ENCODE peak calls at places on chromosomes 1 and 21, in eight cellular contexts. V is stimulated activated CD4-positive, alpha-beta T cell treated with anti-CD3 and anti-CD28 coated beads, TNF-alpha, amount 100 ng/mL, for 1 hour; C is naive thymus-derived CD8-positive, alpha-beta T cell; X is heart right ventricle; B is mucosa of descending colon; H is activated CD4-positive, alpha-beta T cell treated with anti-CD3 and anti-CD28 coated beads for 36 hours; G is iris pigment epithelial cell; M is epithelial cell of esophagus. P is an unnamed sample.

GRCh38 chr1:229229721-229230135 is 41.2 kb upstream of the RAB4A start:
- DNase-seq in G (no peak), C (no peak), X (peak; percentile 56), V (no peak), M (no peak), B (no peak), H (no peak), P (no peak)

GRCh38 chr21:29152936-29153335 is 22.5 kb downstream of the MAP3K7CL start:
- DNase-seq in M (peak; percentile 65), X (no peak), C (no peak), B (no peak), H (no peak), V (no peak), G (peak; percentile 41), P (no peak)

GRCh38 chr1:204573563-204573925 is 57.3 kb downstream of the MDM4 start:
- DNase-seq in H (no peak), X (no peak), V (no peak), C (no peak), M (peak; percentile 67), G (peak; percentile 45), B (no peak), P (no peak)

GRCh38 chr1:213297021-213297420 is 246.0 kb downstream of the RPS6KC1 start:
- DNase-seq in G (no peak), V (no peak), X (no peak), B (no peak), M (no peak), C (no peak), H (no peak), P (no peak)

GRCh38 chr1:166026143-166026542 is 140.7 kb downstream of the FAM78B start:
- DNase-seq in H (no peak), X (no peak), M (no peak), V (no peak), G (no peak), C (no peak), B (no peak), P (no peak)

GRCh38 chr21:43303240-43304178 is 123.4 kb downstream of the SIK1 start:
- DNase-seq in X (no peak), M (no peak), G (no peak), B (no peak), V (no peak), C (no peak), H (no peak), P (no peak)

GRCh38 chr1:185260611-185261010 is 56.4 kb downstream of the IVNS1ABP start:
- DNase-seq in M (no peak), C (no peak), V (no peak), H (no peak), G (no peak), B (no peak), X (no peak), P (no peak)

GRCh38 chr1:222555992-222556615 is 8.2 kb upstream of the HHIPL2 start:
- DNase-seq in C (no peak), X (no peak), H (no peak), B (no peak), V (no peak), G (peak; percentile 56), M (no peak), P (no peak)

GRCh38 chr1:244435562-244436205 is 16.0 kb downstream of the ADSS2 start:
- DNase-seq in M (peak; percentile 41), B (no peak), X (no peak), C (no peak), V (no peak), G (peak; percentile 86), H (peak; percentile 60), P (no peak)

GRCh38 chr1:27638805-27639204 is 3.8 kb upstream of the FGR start:
- DNase-seq in V (no peak), H (no peak), M (no peak), X (no peak), B (no peak), C (no peak), G (no peak), P (no peak)

GRCh38 chr21:27759091-27759659 is 792.3 kb upstream of the ADAMTS5 start:
- DNase-seq in V (no peak), X (peak; percentile 18), H (no peak), C (no peak), M (peak; percentile 29), G (no peak), B (peak; percentile 68), P (no peak)

GRCh38 chr1:162570718-162571117 is 9.2 kb downstream of the UAP1 start:
- DNase-seq in C (no peak), B (no peak), G (no peak), X (no peak), M (no peak), V (no peak), H (no peak), P (no peak)

GRCh38 chr1:64320470-64320869 is 117.0 kb downstream of the UBE2U start:
- DNase-seq in X (no peak), M (peak; percentile 74), V (no peak), B (no peak), G (peak; percentile 84), C (no peak), H (no peak), P (no peak)

GRCh38 chr1:42934111-42934510 is 24.6 kb downstream of the SLC2A1 start:
- DNase-seq in M (peak; percentile 11), X (no peak), G (no peak), H (peak; percentile 4), V (no peak), B (no peak), C (no peak), P (no peak)

GRCh38 chr21:17519208-17519738 is 6.4 kb downstream of the CXADR start:
- DNase-seq in B (no peak), G (no peak), H (no peak), X (no peak), M (no peak), C (no peak), V (no peak), P (no peak)